ENCODE peak calls at places on chromosome 21, in five cellular contexts. D, V, M, H and Y are unnamed samples.

GRCh38 chr21:46667735-46668380 is 32.4 kb downstream of the PRMT2 start:
- DNase-seq in M (peak; percentile 71), H (no peak), D (no peak), V (no peak), Y (no peak)

GRCh38 chr21:42042651-42043050 is 28.5 kb upstream of the UMODL1 start:
- DNase-seq in M (no peak), D (no peak), H (no peak), V (no peak), Y (no peak)

GRCh38 chr21:21406918-21407317 is 408.7 kb downstream of the NCAM2 start:
- DNase-seq in M (no peak), V (no peak), D (no peak), H (no peak), Y (no peak)

GRCh38 chr21:29265690-29266479 is 32.8 kb upstream of the BACH1 start:
- DNase-seq in D (no peak), M (no peak), H (no peak), V (no peak), Y (no peak)

GRCh38 chr21:45534591-45535331 is 7.5 kb downstream of the SLC19A1 start:
- DNase-seq in D (no peak), M (no peak), H (no peak), V (peak; percentile 90), Y (no peak)

GRCh38 chr21:28675265-28676041 is 317.2 kb downstream of the LTN1 start:
- DNase-seq in M (no peak), H (peak; percentile 16), D (no peak), V (no peak), Y (no peak)

GRCh38 chr21:31557956-31558838 is 101.3 kb upstream of the SOD1 start:
- DNase-seq in D (no peak), M (no peak), H (no peak), V (no peak), Y (no peak)

GRCh38 chr21:25895565-25896205 is 160.9 kb downstream of the GABPA start:
- DNase-seq in M (no peak), D (peak; percentile 29), V (no peak), H (peak; percentile 25), Y (peak; percentile 4)

GRCh38 chr21:30336596-30336995 is 898 bp downstream of the KRTAP27-1 start:
- DNase-seq in D (no peak), H (no peak), M (no peak), V (no peak), Y (no peak)

GRCh38 chr21:31804008-31804394 is 68.8 kb upstream of the HUNK start:
- DNase-seq in V (no peak), M (no peak), H (no peak), D (no peak), Y (no peak)

GRCh38 chr21:18155508-18156193 is 89.0 kb upstream of the CHODL start:
- DNase-seq in H (no peak), V (no peak), M (no peak), D (no peak), Y (no peak)

GRCh38 chr21:22573834-22574233 is 1575.6 kb downstream of the NCAM2 start:
- DNase-seq in H (no peak), M (no peak), V (no peak), D (no peak), Y (no peak)

GRCh38 chr21:22575165-22575584 is 1577.0 kb downstream of the NCAM2 start:
- DNase-seq in M (no peak), D (no peak), V (no peak), H (no peak), Y (no peak)
- TF ChIP-seq CTCF in M (no peak), D (no peak), V (peak; percentile 51), H (peak; percentile 12), Y (no peak)

GRCh38 chr21:43775795-43776430 is at the start of gene CSTB:
- DNase-seq in M (peak; percentile 93), V (peak; percentile 91), H (peak; percentile 45), D (peak; percentile 88), Y (no peak)
- TF ChIP-seq CTCF in M (peak; percentile 12), V (peak; percentile 5), H (no peak), D (no peak), Y (no peak)

GRCh38 chr21:38788275-38788911 is 17.3 kb upstream of the ETS2 start:
- DNase-seq in H (no peak), V (no peak), M (no peak), D (no peak), Y (no peak)

GRCh38 chr21:38790038-38790437 is 15.7 kb upstream of the ETS2 start:
- DNase-seq in D (no peak), M (no peak), H (no peak), V (no peak), Y (no peak)

GRCh38 chr21:38785483-38785882 is 20.2 kb upstream of the ETS2 start:
- DNase-seq in H (no peak), M (no peak), D (no peak), V (no peak), Y (no peak)

GRCh38 chr21:38789275-38789674 is 16.5 kb upstream of the ETS2 start:
- DNase-seq in V (no peak), M (no peak), D (no peak), H (no peak), Y (no peak)

DNA sequence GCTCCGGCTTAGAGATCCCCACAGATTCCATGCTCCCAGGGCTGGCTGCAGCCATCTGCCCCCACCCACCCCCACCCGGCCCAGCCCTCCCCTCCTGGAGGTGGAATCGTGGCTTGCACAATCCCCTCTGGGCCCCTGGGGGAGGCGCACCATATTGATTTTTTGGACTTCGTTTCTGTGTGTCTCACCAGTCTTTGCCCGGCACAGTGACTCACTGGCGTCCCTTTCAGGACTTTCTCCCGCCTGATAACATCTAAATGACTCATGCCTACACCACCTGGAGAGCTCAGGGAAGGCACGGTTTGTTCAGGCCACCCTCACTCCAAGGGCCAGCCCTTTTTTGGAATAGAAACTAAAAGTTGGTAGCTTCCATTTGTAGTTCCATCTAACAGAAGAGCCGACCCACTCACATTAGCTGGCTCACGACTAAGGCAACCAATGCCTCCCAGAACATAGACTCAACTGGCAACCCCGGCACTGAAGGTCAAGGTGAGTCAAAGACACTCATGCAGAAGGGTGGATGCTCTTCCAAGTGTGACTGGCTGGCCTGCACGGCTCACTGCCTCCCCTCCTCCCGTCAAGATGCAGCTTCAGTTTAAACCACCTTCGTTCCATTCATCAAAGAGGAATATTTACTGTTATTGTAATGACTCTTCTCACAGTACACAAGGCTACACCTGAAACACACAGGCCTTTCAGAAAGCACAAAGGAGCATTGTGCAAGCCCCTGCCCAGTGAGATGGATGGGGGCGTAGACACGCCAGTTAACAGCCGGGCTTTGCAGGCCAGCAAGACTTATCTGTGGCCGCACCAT is 18.1 kb upstream of the ETS2 start:
- DNase-seq in V (no peak), D (no peak), H (peak; percentile 78), M (no peak), Y (no peak)
- TF ChIP-seq CTCF in V (no peak), D (no peak), H (no peak), M (no peak), Y (no peak)

GRCh38 chr21:38760762-38761155 is 45.0 kb upstream of the ETS2 start:
- DNase-seq in M (no peak), D (no peak), H (no peak), V (no peak), Y (no peak)
- TF ChIP-seq CTCF in M (no peak), D (no peak), H (no peak), V (no peak), Y (no peak)

DNA sequence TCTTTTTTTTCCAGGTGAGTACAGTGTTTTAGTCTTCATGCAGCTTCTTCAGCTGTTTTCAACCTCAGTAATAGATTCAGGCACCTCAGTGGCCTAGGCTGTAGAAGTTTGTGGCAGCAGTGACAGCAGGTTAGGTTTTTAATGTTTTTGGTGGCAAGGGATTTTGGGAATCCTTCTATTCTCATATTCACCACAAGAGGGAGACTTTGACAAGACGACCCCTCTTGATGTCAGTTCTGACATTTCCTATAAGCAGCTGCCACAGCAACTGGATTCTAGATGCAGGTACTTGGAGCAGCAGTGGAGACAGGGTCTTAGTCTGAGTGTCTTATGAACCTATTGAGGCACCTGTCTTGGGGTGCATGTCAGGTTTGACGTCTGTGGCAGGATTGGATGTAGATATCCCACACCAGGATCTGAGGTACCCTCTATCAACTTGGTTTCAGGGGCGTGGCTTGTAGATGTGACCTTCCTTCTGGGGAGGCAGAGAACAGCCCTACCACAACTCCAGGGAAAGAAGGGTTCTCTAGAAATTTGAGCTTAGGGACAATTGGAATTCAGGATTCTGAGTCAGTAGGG is 1104.2 kb upstream of the TMPRSS15 start:
- DNase-seq in D (no peak), M (no peak), H (no peak), V (no peak), Y (no peak)
- TF ChIP-seq CTCF in D (no peak), M (no peak), H (peak; percentile 29), V (no peak), Y (no peak)

DNA sequence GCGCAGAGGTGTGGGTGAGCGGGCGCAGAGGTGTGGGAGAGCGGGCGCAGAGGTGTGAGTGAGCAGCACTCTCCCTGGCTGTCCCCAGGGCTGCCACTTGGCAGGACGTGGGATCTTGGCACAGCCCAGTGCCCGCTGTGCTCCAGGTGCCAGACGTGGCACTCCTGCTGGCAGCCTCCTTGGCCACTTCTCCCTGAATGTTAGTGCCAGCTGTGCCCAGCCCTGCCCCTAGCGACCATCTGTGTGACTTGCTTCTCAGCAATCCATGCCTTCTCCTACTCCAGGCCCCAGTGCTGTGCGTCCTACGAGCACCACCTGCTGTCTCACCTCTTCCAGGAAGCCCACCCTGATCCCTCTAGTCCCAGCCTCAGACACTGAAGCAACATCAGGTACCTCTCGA is 30.5 kb downstream of the KRTAP10-1 start:
- DNase-seq in M (no peak), D (no peak), H (no peak), V (peak; percentile 90), Y (no peak)
- TF ChIP-seq CTCF in M (peak; percentile 17), D (no peak), H (no peak), V (peak; percentile 53), Y (peak; percentile 38)

GRCh38 chr21:37073417-37074194 is 552 bp downstream of the TTC3 start:
- DNase-seq in M (peak; percentile 46), V (peak; percentile 70), H (no peak), D (peak; percentile 41), Y (no peak)
- TF ChIP-seq CTCF in M (peak; percentile 29), V (peak; percentile 28), H (peak; percentile 42), D (peak; percentile 7), Y (peak; percentile 8)

DNA sequence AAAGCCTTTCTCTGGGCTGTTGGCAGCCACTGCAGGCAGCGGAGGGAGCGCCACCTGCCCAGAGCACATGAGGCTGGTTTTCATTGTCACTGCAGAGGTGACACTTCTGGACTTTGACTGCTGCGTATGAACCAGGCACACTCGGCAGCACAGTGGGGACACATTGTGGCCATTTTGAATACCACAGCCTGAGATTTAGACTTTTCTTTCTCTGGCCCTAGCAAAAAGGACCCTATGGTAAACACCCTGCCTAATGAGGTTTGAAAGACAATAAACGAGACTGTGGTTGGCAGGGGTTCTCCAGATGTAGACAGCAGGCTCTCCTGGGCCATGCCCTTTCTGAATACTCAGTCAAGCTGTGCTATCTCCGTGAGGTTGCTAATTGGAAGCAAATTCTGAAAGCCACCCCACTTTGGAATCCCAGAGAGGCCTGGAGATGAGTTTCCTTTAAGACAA is 12.0 kb upstream of the KCNE2 start:
- DNase-seq in D (peak; percentile 46), H (peak; percentile 34), V (peak; percentile 70), M (peak; percentile 73), Y (no peak)
- TF ChIP-seq CTCF in D (peak; percentile 80), H (peak; percentile 81), V (peak; percentile 78), M (peak; percentile 62), Y (peak; percentile 71)